ENCODE peak calls at places on chromosomes 1 and 21, in four cellular contexts. I is A549; B is left lung; E is CD8-positive, alpha-beta T cell. Z is an unnamed sample.
A peak's percentile ranks its signal among the peaks of the same experiment; 100 is the strongest.

GRCh38 chr21:38661296-38662223 is 144.2 kb upstream of the ETS2 start:
- DNase-seq in E (no peak), I (no peak), B (peak; percentile 81), Z (no peak)

GRCh38 chr1:93585059-93585966 is 96.3 kb downstream of the BCAR3 start:
- DNase-seq in B (peak; percentile 95), E (no peak), I (no peak), Z (no peak)

GRCh38 chr1:230292739-230293720 is 133.1 kb downstream of the PGBD5 start:
- DNase-seq in I (no peak), B (no peak), E (no peak), Z (no peak)

GRCh38 chr1:109161836-109162606 is 48.1 kb downstream of the ELAPOR1 start:
- DNase-seq in E (peak; percentile 7), I (no peak), B (peak; percentile 85), Z (no peak)

GRCh38 chr1:178885869-178886268 is 15.0 kb upstream of the ANGPTL1 start:
- DNase-seq in I (no peak), B (no peak), E (no peak), Z (no peak)

GRCh38 chr1:79472067-79472656 is 465.6 kb upstream of the ADGRL4 start:
- DNase-seq in B (no peak), E (no peak), I (no peak), Z (no peak)

GRCh38 chr21:29333355-29333746 is 34.6 kb downstream of the BACH1 start:
- DNase-seq in I (no peak), B (no peak), E (no peak), Z (no peak)

GRCh38 chr21:42771503-42771805 is 107.9 kb downstream of the WDR4 start:
- DNase-seq in B (no peak), I (no peak), E (no peak), Z (no peak)

GRCh38 chr1:173960625-173961024 is 43.5 kb upstream of the SERPINC1 start:
- DNase-seq in B (no peak), I (no peak), E (no peak), Z (no peak)

GRCh38 chr1:117770981-117771531 is 158.4 kb downstream of the GDAP2 start:
- DNase-seq in B (no peak), E (no peak), I (no peak), Z (no peak)

GRCh38 chr1:25256578-25257129 is 9.4 kb upstream of the RSRP1 start:
- DNase-seq in E (no peak), I (no peak), B (no peak), Z (no peak)

GRCh38 chr1:230129341-230129740 is 62.3 kb downstream of the GALNT2 start:
- DNase-seq in I (no peak), E (no peak), B (no peak), Z (no peak)

GRCh38 chr21:31446206-31446900 is 102.3 kb upstream of the TIAM1 start:
- DNase-seq in B (no peak), E (peak; percentile 52), I (no peak), Z (no peak)

GRCh38 chr1:230753586-230754251 is 6.5 kb downstream of the CAPN9 start:
- DNase-seq in B (no peak), E (no peak), I (no peak), Z (peak; percentile 40)

GRCh38 chr1:180150982-180151381 is 3.7 kb upstream of the QSOX1 start:
- DNase-seq in I (no peak), E (no peak), B (no peak), Z (no peak)

GRCh38 chr1:99004270-99005141 is at the start of gene PLPPR5:
- DNase-seq in I (no peak), E (peak; percentile 23), B (peak; percentile 80), Z (peak; percentile 23)

GRCh38 chr1:9084883-9085282 is 15.4 kb upstream of the SLC2A5 start:
- DNase-seq in E (no peak), I (no peak), B (no peak), Z (no peak)

GRCh38 chr1:113660053-113660452 is 99.2 kb downstream of the PHTF1 start:
- DNase-seq in B (no peak), I (no peak), E (no peak), Z (no peak)

GRCh38 chr1:204872262-204872881 is 1.7 kb downstream of the NFASC start:
- DNase-seq in I (no peak), B (no peak), E (no peak), Z (peak; percentile 63)

GRCh38 chr1:225426395-225427248 is 1.2 kb downstream of the LBR start:
- DNase-seq in E (peak; percentile 40), B (peak; percentile 89), I (peak; percentile 26), Z (no peak)

GRCh38 chr1:36650200-36651065 is 167.7 kb upstream of the CSF3R start:
- DNase-seq in B (no peak), I (peak; percentile 55), E (peak; percentile 53), Z (peak; percentile 65)

GRCh38 chr1:33181038-33181861 is 593 bp downstream of the TRIM62 start:
- DNase-seq in I (peak; percentile 42), B (peak; percentile 84), E (peak; percentile 34), Z (no peak)

GRCh38 chr1:14738235-14738634 is 139.8 kb downstream of the KAZN start:
- DNase-seq in E (no peak), B (no peak), I (no peak), Z (no peak)

GRCh38 chr1:116168277-116169032 is 57.3 kb downstream of the MAB21L3 start:
- DNase-seq in E (peak; percentile 89), B (peak; percentile 94), I (peak; percentile 51), Z (peak; percentile 76)

GRCh38 chr1:231272880-231273279 is 31.9 kb downstream of the GNPAT start:
- DNase-seq in I (no peak), B (no peak), E (no peak), Z (no peak)

GRCh38 chr1:161373442-161373841 is 5.8 kb upstream of the CFAP126 start:
- DNase-seq in I (no peak), E (no peak), B (no peak), Z (no peak)

GRCh38 chr21:31471865-31472264 is 127.8 kb upstream of the TIAM1 start:
- DNase-seq in B (no peak), I (no peak), E (no peak), Z (peak; percentile 39)

GRCh38 chr1:100780826-100781225 is 61.3 kb downstream of the VCAM1 start:
- DNase-seq in I (no peak), E (no peak), B (no peak), Z (no peak)

GRCh38 chr1:81702903-81703302 is 97.8 kb upstream of the ADGRL2 start:
- DNase-seq in E (no peak), I (no peak), B (no peak), Z (no peak)

GRCh38 chr1:41874903-41875411 is 43.8 kb downstream of the HIVEP3 start:
- DNase-seq in I (no peak), B (no peak), E (no peak), Z (no peak)

GRCh38 chr1:222326710-222327036 is 221.2 kb downstream of the HHIPL2 start:
- DNase-seq in E (no peak), B (no peak), I (no peak), Z (no peak)

GRCh38 chr1:902802-903201 is 20.9 kb upstream of the SAMD11 start:
- DNase-seq in I (no peak), B (peak; percentile 67), E (no peak), Z (no peak)

GRCh38 chr1:243595527-243596206 is 254.4 kb downstream of the AKT3 start:
- DNase-seq in E (no peak), I (no peak), B (no peak), Z (no peak)

GRCh38 chr1:4847731-4848130 is 193.3 kb downstream of the AJAP1 start:
- DNase-seq in I (no peak), B (no peak), E (no peak), Z (no peak)

GRCh38 chr1:150507912-150508864 is at the start of gene ECM1:
- DNase-seq in I (peak; percentile 59), E (no peak), B (no peak), Z (no peak)

DNA sequence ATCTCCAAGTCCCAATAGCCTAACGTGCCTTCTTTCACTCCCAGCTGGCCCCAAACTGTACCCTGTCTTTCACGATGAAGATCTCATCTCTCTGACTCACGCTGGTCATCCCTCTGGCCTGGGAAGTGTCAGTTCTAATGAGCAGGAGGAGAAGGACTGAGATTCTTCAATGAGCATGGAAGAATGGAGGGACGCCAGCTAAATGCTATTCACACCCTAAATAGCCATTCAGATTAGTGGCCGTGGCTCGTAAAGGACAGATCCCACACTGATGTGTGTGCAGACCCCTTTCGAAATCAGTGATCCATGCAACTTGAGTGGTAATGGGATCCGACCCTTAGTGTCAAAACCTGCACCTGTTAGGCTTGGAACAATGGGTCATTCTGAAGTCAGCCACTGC is 75.9 kb upstream of the SMYD2 start:
- DNase-seq in I (no peak), B (no peak), E (no peak), Z (no peak)
- H3K27ac ChIP-seq in I (no peak overlapping the region), B (no peak overlapping the region), E (no peak overlapping the region), Z (no peak overlapping the region)

DNA sequence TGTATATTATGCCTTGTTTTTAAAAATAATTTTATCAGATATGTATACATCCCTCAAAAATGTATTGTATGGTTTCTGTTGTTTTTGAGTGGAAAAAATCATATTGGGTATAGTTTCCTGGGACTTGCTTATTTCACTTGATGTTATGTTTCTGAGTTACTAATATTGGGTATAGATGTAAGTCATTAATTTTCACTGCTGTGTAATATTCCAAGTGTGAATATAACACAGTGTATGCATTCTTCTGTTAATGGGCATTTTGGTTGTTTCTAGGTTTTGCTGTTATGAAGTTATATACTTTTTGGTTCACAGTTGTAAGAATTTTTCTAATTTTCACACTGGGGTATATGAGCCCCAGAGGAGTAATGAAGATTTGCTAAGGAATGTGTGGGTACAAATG is 3.0 kb downstream of the TTC3 start:
- DNase-seq in B (no peak), E (no peak), I (no peak), Z (no peak)
- TF ChIP-seq CTCF in B (no peak), E (no peak), I (no peak), Z (no peak)

GRCh38 chr1:199859525-199859924 is 168.0 kb upstream of the NR5A2 start:
- DNase-seq in B (no peak), I (peak; percentile 44), E (no peak), Z (no peak)
- H3K4me3 ChIP-seq in B (no peak overlapping the region), I (no peak overlapping the region), E (no peak overlapping the region), Z (no peak overlapping the region)

GRCh38 chr1:183276386-183276785 is 90.3 kb downstream of the LAMC2 start:
- DNase-seq in B (no peak), E (no peak), I (no peak), Z (no peak)
- H3K27ac ChIP-seq in B (no peak overlapping the region), E (no peak overlapping the region), I (no peak overlapping the region), Z (no peak overlapping the region)

DNA sequence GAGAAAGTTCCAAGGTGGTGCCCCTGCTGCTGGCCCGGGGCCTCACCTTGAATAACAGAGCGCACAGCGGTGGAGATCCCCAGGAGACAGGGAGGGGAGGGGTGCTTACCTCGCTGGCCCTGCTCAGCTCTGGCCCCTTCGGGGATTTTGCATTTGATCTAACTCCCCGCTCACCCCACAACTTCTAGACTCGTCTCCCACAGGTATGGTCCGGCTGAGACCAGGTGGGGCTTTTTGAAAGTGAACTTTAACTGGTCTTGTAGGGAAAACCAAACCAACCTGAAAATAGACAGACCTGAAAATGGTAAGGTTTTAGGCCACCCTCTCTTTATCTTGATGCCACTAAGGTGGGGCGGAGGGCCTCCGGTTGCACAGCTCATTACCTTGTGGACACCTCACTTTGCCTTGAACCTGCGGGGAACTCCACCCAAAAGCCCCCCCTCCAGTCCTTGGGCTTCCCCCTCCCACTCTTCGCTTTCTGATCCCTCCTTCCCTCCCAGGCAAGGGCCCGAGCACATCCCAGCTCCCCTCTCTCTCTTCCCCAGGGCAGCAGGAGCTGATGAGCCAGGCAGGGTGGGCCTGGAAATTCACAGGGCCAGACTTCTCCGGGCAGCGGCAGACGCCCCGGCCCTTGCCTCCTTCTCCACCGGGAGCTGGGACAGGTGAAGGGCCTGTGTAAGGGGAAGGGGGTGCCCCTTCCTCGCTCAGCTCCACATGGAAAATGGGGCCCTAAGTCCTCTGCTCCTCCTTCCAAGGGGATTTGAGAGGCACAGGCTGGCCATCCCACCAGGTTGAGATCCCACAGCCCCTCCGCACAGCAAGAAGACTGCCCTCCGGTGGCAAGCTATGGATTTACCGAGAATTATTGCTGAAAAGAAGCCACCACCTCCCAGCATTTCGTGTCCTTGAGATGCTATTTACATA is 16.1 kb downstream of the TNFRSF8 start:
- DNase-seq in E (peak; percentile 16), I (peak; percentile 54), B (no peak), Z (peak; percentile 34)
- TF ChIP-seq CTCF in E (peak; percentile 31), I (no peak), B (no peak), Z (peak; percentile 32)

GRCh38 chr1:153430166-153430553 is 13.8 kb downstream of the S100A7A start:
- DNase-seq in E (no peak), B (no peak), I (no peak), Z (no peak)
- H3K4me3 ChIP-seq in E (no peak overlapping the region), B (no peak overlapping the region), I (no peak overlapping the region), Z (no peak overlapping the region)

Z was measured in dorsolateral prefrontal cortex.